ENCODE peak calls at places on chromosomes 3 and 15, in six cellular contexts. G is activated T-cell treated with anti-CD3 and anti-CD28 coated beads for 24 hours; Q is SHP77; N is posterior vena cava; S is left cardiac atrium; Z is stimulated activated CD8-positive, alpha-beta memory T cell treated with anti-CD3 and anti-CD28 coated beads, Interleukin-7, amount 100 ng/mL, for 4 hours. L is an unnamed sample.

GRCh38 chr15:74655424-74655823 is 39.8 kb downstream of the CLK3 start:
- DNase-seq in G (no peak), N (no peak), Q (no peak), Z (no peak), S (no peak), L (no peak)

GRCh38 chr3:128190501-128190900 is 37.2 kb downstream of the EEFSEC start:
- DNase-seq in G (no peak), N (no peak), Z (no peak), S (no peak), Q (no peak), L (no peak)

GRCh38 chr15:48499978-48500377 is 145.5 kb downstream of the FBN1 start:
- DNase-seq in Z (no peak), S (no peak), N (no peak), G (no peak), Q (no peak), L (no peak)

GRCh38 chr3:143135150-143135549 is 15.6 kb downstream of the CHST2 start:
- DNase-seq in G (no peak), S (no peak), Z (no peak), Q (no peak), N (no peak), L (no peak)

GRCh38 chr3:123068227-123069020 is 1.6 kb downstream of the PDIA5 start:
- DNase-seq in Z (no peak), S (no peak), Q (no peak), G (no peak), N (no peak), L (no peak)

GRCh38 chr3:1072040-1072439 is 20.8 kb upstream of the CNTN6 start:
- DNase-seq in Q (no peak), S (no peak), N (no peak), G (no peak), Z (no peak), L (no peak)

GRCh38 chr3:56025316-56025715 is 443.0 kb downstream of the ERC2 start:
- DNase-seq in Q (no peak), S (no peak), Z (no peak), N (no peak), G (no peak), L (no peak)

GRCh38 chr3:13884851-13885703 is 5.2 kb upstream of the WNT7A start:
- DNase-seq in Q (peak; percentile 11), S (no peak), N (peak; percentile 25), Z (peak; percentile 28), G (peak; percentile 48), L (peak; percentile 70)

GRCh38 chr3:109028753-109029152 is 75.1 kb upstream of the GUCA1C start:
- DNase-seq in Q (no peak), N (no peak), S (no peak), G (no peak), Z (no peak), L (no peak)

GRCh38 chr3:72384602-72385001 is 463.6 kb downstream of the SHQ1 start:
- DNase-seq in S (no peak), Q (no peak), Z (no peak), N (no peak), G (no peak), L (no peak)

GRCh38 chr3:46948830-46949671 is 27.5 kb downstream of the CCDC12 start:
- DNase-seq in G (no peak), N (peak; percentile 82), Q (no peak), S (peak; percentile 65), Z (no peak), L (no peak)

GRCh38 chr3:126921425-126921824 is 61.5 kb upstream of the PLXNA1 start:
- DNase-seq in Z (no peak), G (no peak), Q (no peak), S (no peak), N (no peak), L (no peak)

GRCh38 chr3:149812165-149812605 is 830 bp upstream of the RNF13 start:
- DNase-seq in N (no peak), S (no peak), Z (no peak), G (no peak), Q (peak; percentile 31), L (peak; percentile 41)

GRCh38 chr15:49415638-49416037 is 7.4 kb upstream of the FGF7 start:
- DNase-seq in N (no peak), G (no peak), S (no peak), Q (no peak), Z (no peak), L (no peak)

GRCh38 chr3:127062926-127063325 is 80.0 kb downstream of the PLXNA1 start:
- DNase-seq in S (no peak), N (peak; percentile 60), Z (no peak), Q (no peak), G (no peak), L (no peak)

GRCh38 chr3:88816445-88816844 is 291.0 kb upstream of the EPHA3 start:
- DNase-seq in G (no peak), Q (no peak), N (no peak), Z (no peak), S (no peak), L (no peak)

GRCh38 chr15:36888018-36888992 is 212.0 kb downstream of the MEIS2 start:
- DNase-seq in Q (no peak), S (no peak), G (no peak), N (no peak), Z (no peak), L (peak; percentile 56)

GRCh38 chr3:164155386-164155785 is 922.9 kb downstream of the SI start:
- DNase-seq in Q (no peak), G (no peak), Z (no peak), S (no peak), N (no peak), L (no peak)

GRCh38 chr3:71172176-71172575 is 411.4 kb downstream of the FOXP1 start:
- DNase-seq in Q (no peak), S (no peak), N (no peak), Z (no peak), G (no peak), L (no peak)

GRCh38 chr3:184040010-184040409 is 8.5 kb downstream of the HTR3D start:
- DNase-seq in G (no peak), Z (no peak), Q (no peak), S (no peak), N (no peak), L (peak; percentile 39)

GRCh38 chr15:64739216-64739976 is 36.0 kb downstream of the RBPMS2 start:
- DNase-seq in G (no peak), N (no peak), Z (no peak), S (no peak), Q (peak; percentile 24), L (no peak)

GRCh38 chr3:9302425-9303181 is 53.2 kb upstream of the SRGAP3 start:
- DNase-seq in Z (peak; percentile 58), Q (peak; percentile 52), G (peak; percentile 68), N (peak; percentile 95), S (peak; percentile 82), L (peak; percentile 94)

GRCh38 chr3:79167651-79168416 is 600.0 kb downstream of the ROBO1 start:
- DNase-seq in G (no peak), Z (no peak), S (no peak), Q (no peak), N (no peak), L (no peak)

GRCh38 chr3:123880998-123881561 is 3.1 kb downstream of the MYLK start:
- DNase-seq in N (no peak), S (no peak), Q (no peak), G (no peak), Z (no peak), L (peak; percentile 56)

GRCh38 chr15:98126326-98127090 is 166.0 kb downstream of the ARRDC4 start:
- DNase-seq in S (no peak), Q (no peak), Z (no peak), G (no peak), N (no peak), L (no peak)

GRCh38 chr3:54897028-54897711 is 30.7 kb downstream of the LRTM1 start:
- DNase-seq in N (no peak), S (no peak), G (no peak), Z (no peak), Q (no peak), L (no peak)

GRCh38 chr3:139808196-139808595 is 126.8 kb upstream of the CLSTN2 start:
- DNase-seq in Q (no peak), G (no peak), N (no peak), Z (no peak), S (no peak), L (no peak)

GRCh38 chr3:183812746-183813445 is 12.5 kb downstream of the MAP6D1 start:
- DNase-seq in G (no peak), N (peak; percentile 15), Z (no peak), Q (no peak), S (no peak), L (no peak)

GRCh38 chr3:116863842-116864626 is 154.5 kb downstream of the TUSC7 start:
- DNase-seq in S (no peak), Q (peak; percentile 74), G (no peak), Z (no peak), N (no peak), L (peak; percentile 77)

L was measured in neural progenitor cell.